ENCODE peak calls at places on chromosome 5, in four cellular contexts. B, X, O and V are unnamed samples.

GRCh38 chr5:134554319-134555222 is 29.1 kb downstream of the JADE2 start:
- DNase-seq in B (no peak), X (no peak), O (no peak), V (no peak)

GRCh38 chr5:141558150-141558549 is 60.6 kb downstream of the DIAPH1 start:
- DNase-seq in B (no peak), X (no peak), O (no peak), V (no peak)

GRCh38 chr5:157384971-157385709 is 74.9 kb upstream of the NIPAL4 start:
- DNase-seq in B (no peak), X (no peak), O (no peak), V (no peak)

GRCh38 chr5:140041492-140042421 is 1.3 kb downstream of the NRG2 start:
- DNase-seq in B (no peak), X (no peak), O (peak; percentile 45), V (peak; percentile 36)

GRCh38 chr5:141491323-141492167 is 2.7 kb downstream of the PCDHGC5 start:
- DNase-seq in B (no peak), X (no peak), O (no peak), V (no peak)

GRCh38 chr5:31193591-31194457 is at the start of gene CDH6:
- DNase-seq in B (no peak), X (peak; percentile 41), O (no peak), V (no peak)

GRCh38 chr5:83145241-83145640 is 67.9 kb downstream of the XRCC4 start:
- DNase-seq in B (no peak), X (no peak), O (no peak), V (no peak)

GRCh38 chr5:851553-851952 is 767 bp upstream of the ZDHHC11 start:
- DNase-seq in B (no peak), X (no peak), O (no peak), V (no peak)

GRCh38 chr5:165508286-165508685 is 2002.9 kb downstream of the MAT2B start:
- DNase-seq in B (no peak), X (no peak), O (no peak), V (no peak)

GRCh38 chr5:54990751-54991349 is 5.5 kb upstream of the ESM1 start:
- DNase-seq in B (no peak), X (no peak), O (no peak), V (no peak)

GRCh38 chr5:135883441-135883840 is 12.2 kb downstream of the IL9 start:
- DNase-seq in B (no peak), X (no peak), O (no peak), V (no peak)

GRCh38 chr5:163564321-163564924 is 59.0 kb downstream of the MAT2B start:
- DNase-seq in B (peak; percentile 24), X (peak; percentile 6), O (peak; percentile 67), V (peak; percentile 61)